ENCODE peak calls at places on chromosome 16, in ten cellular contexts. P, A, B, M, Q, E, Y, K, T and L are unnamed samples.

GRCh38 chr16:28324235-28324886 is 32.0 kb downstream of the SBK1 start:
- DNase-seq in B (no peak), M (no peak), Q (no peak), E (no peak), P (no peak), T (no peak), Y (no peak), A (peak), K (no peak), L (no peak)

GRCh38 chr16:78813917-78814316 is 714.5 kb downstream of the WWOX start:
- DNase-seq in M (no peak), Q (no peak), T (no peak), A (no peak), K (no peak), P (no peak), E (no peak), B (no peak), Y (no peak), L (no peak)

GRCh38 chr16:69498926-69499325 is 66.8 kb upstream of the NFAT5 start:
- DNase-seq in K (no peak), E (no peak), M (no peak), B (no peak), P (no peak), T (no peak), A (no peak), Q (no peak), Y (no peak), L (no peak)

GRCh38 chr16:54679531-54679930 is 251.1 kb upstream of the IRX5 start:
- DNase-seq in K (no peak), T (no peak), A (no peak), Y (no peak), M (no peak), E (no peak), B (no peak), Q (no peak), P (no peak), L (no peak)

GRCh38 chr16:31869511-31870201 is 4.0 kb upstream of the ZNF267 start:
- DNase-seq in A (peak), M (no peak), K (no peak), B (peak), Q (peak), T (no peak), Y (no peak), P (peak), E (peak), L (no peak)

GRCh38 chr16:53944026-53944425 is 240.1 kb downstream of the FTO start:
- DNase-seq in K (no peak), E (no peak), T (no peak), B (no peak), Q (no peak), Y (no peak), M (no peak), P (no peak), A (no peak), L (no peak)

GRCh38 chr16:15874745-15875314 is 13.6 kb downstream of the CEP20 start:
- DNase-seq in M (peak), K (peak), B (peak), E (peak), P (peak), Y (peak), T (peak), A (no peak), Q (peak), L (no peak)

GRCh38 chr16:51816929-51817328 is 665.9 kb upstream of the SALL1 start:
- DNase-seq in T (no peak), K (no peak), Y (no peak), E (peak), M (no peak), B (no peak), A (no peak), Q (no peak), P (peak), L (no peak)

GRCh38 chr16:10490141-10490540 is 90.3 kb downstream of the EMP2 start:
- DNase-seq in T (no peak), M (no peak), A (no peak), B (no peak), K (no peak), Y (no peak), E (no peak), P (no peak), Q (no peak), L (no peak)

GRCh38 chr16:53922805-53923645 is 219.1 kb downstream of the FTO start:
- DNase-seq in A (no peak), M (no peak), E (peak), B (no peak), P (peak), K (no peak), Q (peak), Y (peak), T (no peak), L (no peak)

GRCh38 chr16:12674096-12674495 is 129.6 kb downstream of the CPPED1 start:
- DNase-seq in Q (no peak), K (no peak), B (no peak), E (peak), P (peak), A (no peak), Y (no peak), M (no peak), T (no peak), L (no peak)

GRCh38 chr16:11259288-11259621 is 3.3 kb upstream of the SOCS1 start:
- DNase-seq in K (no peak), A (no peak), Y (no peak), Q (no peak), P (no peak), M (no peak), B (no peak), T (no peak), E (no peak), L (no peak)

GRCh38 chr16:84068041-84068440 is 25.4 kb upstream of the SLC38A8 start:
- DNase-seq in A (no peak), E (no peak), T (no peak), K (no peak), Q (no peak), M (no peak), P (no peak), B (no peak), Y (no peak), L (no peak)

GRCh38 chr16:7303014-7303676 is 29.5 kb upstream of the RBFOX1 start:
- DNase-seq in E (no peak), P (no peak), M (peak), Q (peak), B (no peak), K (no peak), A (no peak), T (peak), Y (peak), L (no peak)

GRCh38 chr16:68272501-68273209 is 8.3 kb downstream of the SLC7A6 start:
- DNase-seq in Y (no peak), Q (no peak), B (peak), E (no peak), A (no peak), T (no peak), M (no peak), P (no peak), K (no peak), L (no peak)

GRCh38 chr16:24789881-24790280 is 55.9 kb upstream of the SLC5A11 start:
- DNase-seq in Y (no peak), E (no peak), Q (no peak), A (no peak), P (no peak), M (no peak), B (no peak), K (no peak), T (no peak), L (no peak)

GRCh38 chr16:25031441-25032307 is 16.5 kb upstream of the ARHGAP17 start:
- DNase-seq in P (peak), A (peak), M (peak), E (peak), K (peak), Q (peak), Y (peak), B (peak), T (peak), L (peak)

GRCh38 chr16:68781784-68782183 is 44.7 kb downstream of the CDH1 start:
- DNase-seq in B (no peak), K (no peak), T (no peak), M (no peak), P (no peak), A (no peak), E (no peak), Y (no peak), Q (no peak), L (no peak)

GRCh38 chr16:24189941-24190340 is 66.2 kb upstream of the CACNG3 start:
- DNase-seq in Y (no peak), M (no peak), A (no peak), P (no peak), T (no peak), K (no peak), B (no peak), E (no peak), Q (no peak), L (no peak)

GRCh38 chr16:20940864-20941634 is 40.5 kb downstream of the LYRM1 start:
- DNase-seq in K (no peak), P (no peak), B (no peak), Y (no peak), A (no peak), E (no peak), T (no peak), Q (no peak), M (no peak), L (no peak)

GRCh38 chr16:87331241-87331801 is 14.1 kb upstream of the C16orf95 start:
- DNase-seq in Q (no peak), A (peak), K (no peak), E (no peak), Y (no peak), P (no peak), M (no peak), T (no peak), B (no peak), L (no peak)

GRCh38 chr16:84044108-84044488 is 1.5 kb upstream of the SLC38A8 start:
- DNase-seq in K (peak), P (peak), A (no peak), B (peak), M (no peak), T (no peak), E (peak), Y (peak), Q (peak), L (no peak)

GRCh38 chr16:73233423-73233762 is 185.5 kb upstream of the ZFHX3 start:
- DNase-seq in Q (no peak), M (no peak), P (no peak), A (no peak), Y (no peak), E (no peak), T (no peak), B (no peak), K (no peak), L (no peak)
- H3K4me3 ChIP-seq in Q (no peak), M (peak), P (peak), A (peak), Y (peak), E (no peak), T (no peak), B (no peak), K (peak), L (peak)

DNA sequence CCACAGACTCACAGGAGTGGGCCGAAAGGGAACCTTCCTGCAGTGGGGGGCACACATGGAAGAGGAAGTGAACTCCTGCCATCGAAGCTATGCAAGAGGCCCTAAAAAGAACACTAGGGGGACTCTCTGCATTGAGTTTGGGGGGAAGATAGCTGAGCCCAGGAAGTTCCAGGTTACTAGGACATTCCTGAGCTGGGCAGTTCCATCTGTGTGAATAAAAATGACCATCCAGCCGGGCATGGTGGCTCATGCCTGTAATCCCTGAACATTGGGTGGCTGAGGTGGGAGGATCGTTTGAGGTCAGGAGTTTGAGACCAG is 211.8 kb downstream of the ZNF423 start:
- DNase-seq in K (no peak), A (no peak), B (no peak), E (peak), P (peak), Q (no peak), T (no peak), M (no peak), Y (no peak), L (no peak)
- H3K4me3 ChIP-seq in K (no peak), A (no peak), B (no peak), E (no peak), P (no peak), Q (no peak), T (no peak), M (no peak), Y (peak), L (no peak)

GRCh38 chr16:85812811-85813700 is 13.6 kb downstream of the COX4I1 start:
- DNase-seq in A (peak), Y (no peak), T (no peak), E (no peak), M (no peak), K (no peak), Q (no peak), P (no peak), B (no peak), L (no peak)

GRCh38 chr16:85819245-85819644 is 19.8 kb downstream of the COX4I1 start:
- DNase-seq in Q (peak), K (peak), A (peak), B (peak), P (peak), E (peak), Y (peak), T (peak), M (peak), L (no peak)

GRCh38 chr16:85812031-85812807 is 12.7 kb downstream of the COX4I1 start:
- DNase-seq in M (no peak), Y (no peak), P (no peak), A (peak), E (no peak), B (no peak), T (no peak), Q (no peak), K (no peak), L (no peak)

GRCh38 chr16:85819711-85820110 is 20.2 kb downstream of the COX4I1 start:
- DNase-seq in Y (no peak), M (no peak), Q (no peak), K (no peak), T (no peak), P (no peak), B (no peak), E (no peak), A (peak), L (no peak)

GRCh38 chr16:85816159-85816558 is 16.7 kb downstream of the COX4I1 start:
- DNase-seq in A (peak), Y (no peak), K (no peak), E (no peak), Q (no peak), T (no peak), M (no peak), P (no peak), B (no peak), L (no peak)
- H3K4me3 ChIP-seq in A (no peak), Y (no peak), K (no peak), E (no peak), Q (no peak), T (no peak), M (no peak), P (no peak), B (no peak), L (no peak)

GRCh38 chr16:66934138-66934838 is at the start of gene CIAO2B:
- DNase-seq in K (peak), T (peak), Q (peak), E (peak), B (peak), A (peak), M (peak), P (peak), Y (peak), L (no peak)

GRCh38 chr16:66935319-66936011 is at the start of gene CES2:
- DNase-seq in M (peak), Y (peak), K (no peak), T (no peak), Q (no peak), A (no peak), P (peak), E (peak), B (no peak), L (no peak)

GRCh38 chr16:66936889-66937554 is 1.7 kb downstream of the CES2 start:
- DNase-seq in P (no peak), M (peak), B (no peak), E (no peak), Q (no peak), A (no peak), Y (no peak), T (no peak), K (no peak), L (no peak)

GRCh38 chr16:66937725-66938337 is 2.5 kb downstream of the CES2 start:
- DNase-seq in K (no peak), E (no peak), P (no peak), T (no peak), B (no peak), Y (no peak), M (no peak), A (no peak), Q (no peak), L (no peak)

GRCh38 chr16:66936462-66936861 is 1.1 kb downstream of the CES2 start:
- DNase-seq in A (no peak), P (no peak), T (no peak), E (no peak), M (no peak), B (no peak), K (no peak), Q (no peak), Y (no peak), L (no peak)
- H3K4me3 ChIP-seq in A (no peak), P (no peak), T (peak), E (no peak), M (peak), B (no peak), K (no peak), Q (peak), Y (no peak), L (no peak)

GRCh38 chr16:47043200-47043599 is 69.7 kb upstream of the DNAJA2 start:
- DNase-seq in K (no peak), Y (no peak), A (no peak), P (no peak), T (no peak), Q (no peak), E (no peak), M (no peak), B (no peak), L (no peak)
- H3K4me3 ChIP-seq in K (no peak), Y (no peak), A (no peak), P (no peak), T (no peak), Q (no peak), E (no peak), M (no peak), B (no peak), L (no peak)

GRCh38 chr16:58464047-58464915 is 35.7 kb upstream of the NDRG4 start:
- DNase-seq in T (peak), A (no peak), E (no peak), K (no peak), Y (peak), Q (peak), P (no peak), M (peak), B (no peak), L (no peak)
- H3K4me3 ChIP-seq in T (peak), A (peak), E (peak), K (peak), Y (peak), Q (peak), P (peak), M (peak), B (peak), L (peak)